ENCODE peak calls at places on chromosome 3, in eight cellular contexts. A is GM23248; O is Panc1; D is uterus; N is heart right ventricle; F is CD8-positive, alpha-beta memory T cell; R is IMR-90; T is body of pancreas. Y is an unnamed sample. For H3K36me3 and H3K9me3, the result is how much of the 10 kb centered on the place peaks cover.

GRCh38 chr3:141243295-141243707 is 11.7 kb downstream of the PXYLP1 start:
- DNase-seq in F (peak), D (no peak), T (no peak), A (peak), N (no peak), O (no peak), R (peak), Y (no peak)

GRCh38 chr3:66386925-66387650 is 113.7 kb downstream of the LRIG1 start:
- DNase-seq in T (no peak), R (peak), F (no peak), A (no peak), D (no peak), O (no peak), N (no peak), Y (no peak)

GRCh38 chr3:72699631-72700030 is 148.6 kb downstream of the SHQ1 start:
- DNase-seq in D (no peak), F (no peak), R (no peak), N (no peak), O (no peak), A (no peak), T (no peak), Y (no peak)

GRCh38 chr3:167491626-167492025 is 17.8 kb upstream of the SERPINI2 start:
- DNase-seq in R (no peak), N (no peak), T (no peak), D (no peak), O (no peak), A (no peak), F (no peak), Y (no peak)

GRCh38 chr3:146577662-146578061 is 27.5 kb downstream of the PLSCR5 start:
- DNase-seq in F (peak), A (peak), D (no peak), O (no peak), T (peak), R (peak), N (no peak), Y (no peak)

GRCh38 chr3:155078959-155079794 is 942 bp upstream of the MME start:
- DNase-seq in D (no peak), F (no peak), T (no peak), R (peak), A (peak), N (no peak), O (no peak), Y (no peak)

GRCh38 chr3:194162070-194162678 is 26.2 kb downstream of the HES1 start:
- DNase-seq in D (no peak), N (no peak), O (no peak), F (no peak), R (no peak), A (no peak), T (no peak), Y (no peak)

GRCh38 chr3:53046171-53047170 is 598 bp upstream of the SFMBT1 start:
- DNase-seq in A (peak), T (peak), O (no peak), R (peak), F (peak), D (peak), N (peak), Y (no peak)

GRCh38 chr3:194028434-194029004 is 107.4 kb upstream of the HES1 start:
- DNase-seq in F (no peak), N (no peak), D (no peak), A (no peak), T (no peak), O (no peak), R (no peak), Y (no peak)

GRCh38 chr3:7650466-7650865 is 789.6 kb downstream of the GRM7 start:
- DNase-seq in A (no peak), N (no peak), F (no peak), T (no peak), D (no peak), R (no peak), O (no peak), Y (no peak)

GRCh38 chr3:184546252-184546651 is 15.3 kb upstream of the EPHB3 start:
- DNase-seq in A (no peak), N (no peak), O (no peak), R (no peak), F (no peak), T (no peak), D (no peak), Y (no peak)

GRCh38 chr3:79187441-79187840 is 580.4 kb downstream of the ROBO1 start:
- DNase-seq in R (no peak), A (no peak), N (no peak), O (no peak), T (no peak), F (no peak), D (no peak), Y (no peak)

GRCh38 chr3:39098473-39099000 is 8.9 kb downstream of the GORASP1 start:
- DNase-seq in R (no peak), A (no peak), N (no peak), O (no peak), F (no peak), T (no peak), D (no peak), Y (no peak)

GRCh38 chr3:184485906-184486305 is 75.7 kb upstream of the EPHB3 start:
- DNase-seq in F (no peak), A (no peak), T (no peak), R (no peak), O (no peak), D (no peak), N (no peak), Y (no peak)

GRCh38 chr3:81726132-81726531 is 35.3 kb downstream of the GBE1 start:
- DNase-seq in F (no peak), A (peak), O (no peak), N (no peak), T (no peak), R (peak), D (no peak), Y (no peak)

GRCh38 chr3:14962762-14963161 is 15.4 kb downstream of the NR2C2 start:
- DNase-seq in F (no peak), R (peak), A (peak), N (no peak), D (no peak), T (no peak), O (no peak), Y (no peak)

GRCh38 chr3:13391308-13391707 is 28.8 kb downstream of the NUP210 start:
- DNase-seq in O (no peak), D (no peak), F (no peak), A (no peak), N (no peak), T (no peak), R (no peak), Y (no peak)
- H3K36me3 ChIP-seq in O (under half), D (under half), F (half or more), A (under half), N (under half), T (under half), R (under half), Y (under half)

DNA sequence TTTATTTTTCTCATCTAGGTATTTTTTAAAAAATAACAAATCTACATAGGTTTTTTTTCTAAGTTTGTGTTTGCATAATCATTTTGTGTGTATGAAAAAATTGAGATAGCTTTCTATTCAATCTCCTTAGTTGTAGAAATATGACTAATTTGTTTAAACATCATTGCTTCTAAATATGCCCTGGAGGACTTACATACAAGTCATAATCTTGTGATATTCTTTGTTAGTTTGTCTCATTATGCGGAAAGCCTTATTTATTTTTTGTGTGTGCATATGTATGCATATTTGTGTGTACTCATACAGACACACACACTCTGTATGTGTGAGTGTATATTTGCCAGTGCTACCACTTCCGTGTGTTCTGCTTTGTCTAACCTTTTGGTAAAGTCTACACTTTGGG is 111.5 kb downstream of the FNDC3B start:
- DNase-seq in A (no peak), R (no peak), T (no peak), O (no peak), N (no peak), F (no peak), D (no peak), Y (no peak)
- H3K9me3 ChIP-seq in A (under half), R (under half), T (under half), O (under half), N (under half), F (under half), D (under half), Y (under half)

GRCh38 chr3:162142511-162142910 is 645.9 kb downstream of the OTOL1 start:
- DNase-seq in A (peak), F (no peak), T (no peak), D (no peak), N (no peak), O (no peak), R (peak), Y (no peak)
- H3K36me3 ChIP-seq in A (under half), F (under half), T (under half), D (under half), N (under half), O (under half), R (under half), Y (under half)

DNA sequence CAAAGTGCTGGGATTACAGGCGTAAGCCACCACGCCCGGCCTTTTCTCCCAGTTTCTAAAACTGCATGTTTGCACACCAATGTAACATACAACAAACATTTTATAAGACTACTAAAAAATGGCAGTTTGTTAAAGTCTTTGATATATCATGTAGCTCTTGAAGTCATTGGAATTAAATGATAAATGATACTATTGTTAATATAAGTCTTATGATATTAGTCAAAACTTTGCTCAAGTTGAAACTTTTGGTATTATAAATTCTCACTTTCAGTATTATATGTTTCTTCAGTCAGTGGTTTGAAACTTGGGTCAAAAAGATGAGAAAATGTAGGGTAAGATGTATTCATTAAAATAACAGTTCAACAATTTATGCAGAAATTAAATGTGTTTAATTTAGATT is 117.6 kb upstream of the TBL1XR1 start:
- DNase-seq in F (no peak), D (no peak), A (no peak), R (no peak), O (no peak), N (no peak), T (no peak), Y (no peak)
- H3K9me3 ChIP-seq in F (under half), D (under half), A (under half), R (under half), O (under half), N (under half), T (under half), Y (under half)

GRCh38 chr3:185677146-185677829 is 91.2 kb downstream of the SENP2 start:
- DNase-seq in R (peak), A (peak), F (no peak), O (peak), T (no peak), N (no peak), D (no peak), Y (peak)
- H3K36me3 ChIP-seq in R (under half), A (half or more), F (under half), O (under half), T (under half), N (under half), D (under half), Y (under half)